ENCODE peak calls at places on chromosomes 5 and 9, in six cellular contexts. G is coronary artery, Q is heart right ventricle, W is AG09309, S is IMR-90, A is breast epithelium. O is an unnamed sample.

GRCh38 chr9:126526218-126527108 is 87.3 kb upstream of the LMX1B start:
- DNase-seq in G (no peak), Q (no peak), W (no peak), S (no peak), A (no peak), O (no peak)

GRCh38 chr5:130471-131175 is 38.7 kb downstream of the PLEKHG4B start:
- DNase-seq in G (no peak), Q (no peak), W (peak), S (peak), A (no peak), O (no peak)

GRCh38 chr5:83919071-83920041 is 198.7 kb upstream of the HAPLN1 start:
- DNase-seq in G (no peak), Q (no peak), W (no peak), S (peak), A (no peak), O (no peak)

GRCh38 chr5:98454904-98455303 is 318.6 kb upstream of the RGMB start:
- DNase-seq in G (no peak), Q (no peak), W (peak), S (peak), A (no peak), O (no peak)

GRCh38 chr5:37777472-37778135 is 62.2 kb downstream of the GDNF start:
- DNase-seq in G (no peak), Q (no peak), W (no peak), S (peak), A (no peak), O (no peak)

GRCh38 chr5:14171091-14171490 is 27.9 kb downstream of the TRIO start:
- DNase-seq in G (no peak), Q (no peak), W (peak), S (peak), A (no peak), O (no peak)

GRCh38 chr9:36934478-36935065 is 99.5 kb downstream of the PAX5 start:
- DNase-seq in G (peak), Q (no peak), W (no peak), S (no peak), A (no peak), O (no peak)

GRCh38 chr5:108432024-108432423 is 50.1 kb upstream of the FBXL17 start:
- DNase-seq in G (no peak), Q (no peak), W (peak), S (peak), A (no peak), O (no peak)

GRCh38 chr5:52709171-52709925 is 78.4 kb upstream of the ITGA1 start:
- DNase-seq in G (no peak), Q (no peak), W (no peak), S (peak), A (no peak), O (no peak)

GRCh38 chr9:3740690-3741419 is 215.1 kb upstream of the RFX3 start:
- DNase-seq in G (no peak), Q (no peak), W (no peak), S (peak), A (no peak), O (no peak)

GRCh38 chr9:127955294-127956015 is 17.8 kb upstream of the DPM2 start:
- DNase-seq in G (no peak), Q (peak), W (no peak), S (peak), A (peak), O (no peak)

GRCh38 chr9:37191403-37192089 is 71.2 kb downstream of the ZCCHC7 start:
- DNase-seq in G (no peak), Q (no peak), W (no peak), S (no peak), A (no peak), O (peak)

GRCh38 chr9:114177423-114178064 is 22.2 kb downstream of the COL27A1 start:
- DNase-seq in G (no peak), Q (no peak), W (no peak), S (peak), A (no peak), O (no peak)

GRCh38 chr9:4293293-4293931 is 6.5 kb downstream of the GLIS3 start:
- DNase-seq in G (no peak), Q (no peak), W (peak), S (peak), A (no peak), O (no peak)

GRCh38 chr9:98410185-98410697 is 154.8 kb upstream of the TBC1D2 start:
- DNase-seq in G (no peak), Q (peak), W (peak), S (peak), A (no peak), O (no peak)

GRCh38 chr9:132752877-132753592 is 82.8 kb downstream of the GTF3C4 start:
- DNase-seq in G (peak), Q (no peak), W (no peak), S (no peak), A (no peak), O (no peak)

GRCh38 chr9:133129001-133129799 is 8.2 kb upstream of the RALGDS start:
- DNase-seq in G (no peak), Q (no peak), W (no peak), S (no peak), A (no peak), O (no peak)

GRCh38 chr5:137341831-137342230 is 157.3 kb downstream of the SPOCK1 start:
- DNase-seq in G (no peak), Q (no peak), W (no peak), S (no peak), A (no peak), O (no peak)

GRCh38 chr5:158698768-158699167 is 400.9 kb downstream of the EBF1 start:
- DNase-seq in G (no peak), Q (no peak), W (no peak), S (no peak), A (no peak), O (no peak)

GRCh38 chr9:112925058-112925641 is 34.5 kb upstream of the SLC46A2 start:
- DNase-seq in G (no peak), Q (no peak), W (no peak), S (peak), A (no peak), O (no peak)

GRCh38 chr9:114397219-114397847 is 9.6 kb upstream of the AKNA start:
- DNase-seq in G (no peak), Q (no peak), W (no peak), S (no peak), A (no peak), O (no peak)

GRCh38 chr5:9505215-9505614 is 40.7 kb downstream of the SEMA5A start:
- DNase-seq in G (no peak), Q (no peak), W (no peak), S (peak), A (no peak), O (no peak)

GRCh38 chr9:94642526-94642925 is 3.2 kb upstream of the FBP1 start:
- DNase-seq in G (no peak), Q (no peak), W (no peak), S (no peak), A (no peak), O (no peak)

GRCh38 chr5:19314840-19315239 is 673.2 kb downstream of the CDH18 start:
- DNase-seq in G (no peak), Q (no peak), W (no peak), S (no peak), A (no peak), O (no peak)

GRCh38 chr5:88868453-88869068 is 14.4 kb downstream of the MEF2C start:
- DNase-seq in G (no peak), Q (no peak), W (no peak), S (no peak), A (no peak), O (no peak)

GRCh38 chr5:144100702-144101101 is 69.8 kb downstream of the YIPF5 start:
- DNase-seq in G (no peak), Q (no peak), W (no peak), S (no peak), A (no peak), O (no peak)

GRCh38 chr5:76406014-76406413 is 2.9 kb downstream of the IQGAP2 start:
- DNase-seq in G (no peak), Q (no peak), W (no peak), S (no peak), A (no peak), O (no peak)

GRCh38 chr5:124663101-124663506 is 83.3 kb downstream of the ZNF608 start:
- DNase-seq in G (no peak), Q (no peak), W (no peak), S (no peak), A (no peak), O (no peak)

GRCh38 chr9:115513148-115513547 is 395.2 kb upstream of the TNC start:
- DNase-seq in G (no peak), Q (no peak), W (no peak), S (no peak), A (no peak), O (no peak)

DNA sequence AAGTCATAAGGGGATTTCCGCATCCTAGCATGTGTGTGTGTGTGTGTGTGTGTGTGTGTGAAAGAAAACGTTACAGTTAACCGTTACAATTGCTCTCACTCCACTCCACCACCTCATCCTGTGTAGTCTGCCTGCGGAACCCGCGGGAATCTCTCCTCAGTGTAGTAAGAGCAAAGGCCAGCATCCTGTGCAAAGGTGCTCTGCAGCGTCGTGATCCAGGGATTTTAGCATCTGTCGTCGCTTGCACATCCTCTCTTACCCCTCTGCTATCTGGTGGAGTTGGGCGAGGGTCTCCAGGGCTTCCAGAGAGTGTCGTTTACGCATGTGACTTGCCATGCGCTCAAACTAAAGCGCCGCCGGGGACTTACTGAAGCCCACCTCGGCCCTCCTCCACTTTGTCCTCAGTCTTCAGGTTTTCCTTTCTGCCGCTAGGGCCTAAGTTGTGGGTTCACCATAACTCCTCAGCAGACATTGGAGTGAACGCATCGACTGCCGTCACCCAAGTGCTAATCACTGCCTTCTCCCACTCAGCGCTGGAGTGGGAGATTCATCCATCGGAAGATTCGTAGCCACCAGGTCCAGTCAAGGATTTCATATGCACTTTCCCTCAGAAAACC is 3.9 kb downstream of the CDKN2B start:
- DNase-seq in G (no peak), Q (no peak), W (no peak), S (peak), A (no peak), O (no peak)
- TF ChIP-seq CTCF in G (no peak), Q (no peak), W (no peak), S (no peak), A (no peak), O (no peak)

DNA sequence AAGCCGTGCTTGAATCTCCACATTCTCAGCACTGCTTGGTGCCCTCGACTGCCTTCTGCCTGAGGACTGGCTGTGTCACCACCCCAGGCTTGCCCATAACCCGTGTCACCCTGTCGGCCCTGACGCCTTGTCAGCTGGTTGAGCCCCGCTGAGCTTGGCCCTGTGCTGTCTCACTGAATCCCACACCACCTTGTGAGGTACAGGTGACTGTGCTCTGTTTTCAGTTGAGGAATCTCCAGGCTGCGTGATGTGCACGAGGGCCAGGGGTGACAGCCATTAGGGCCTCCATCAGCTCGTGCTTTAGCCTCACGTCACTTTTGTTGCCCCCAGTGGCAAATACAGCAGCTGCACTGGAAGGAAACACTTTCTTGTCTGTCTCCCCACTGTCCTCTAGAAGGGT is 90.7 kb downstream of the CACNA1B start:
- DNase-seq in G (no peak), Q (no peak), W (no peak), S (no peak), A (no peak), O (no peak)
- TF ChIP-seq CTCF in G (no peak), Q (no peak), W (no peak), S (no peak), A (no peak), O (no peak)

GRCh38 chr9:70060148-70060882 is 16.7 kb downstream of the MAMDC2 start:
- DNase-seq in G (no peak), Q (no peak), W (no peak), S (no peak), A (no peak), O (no peak)
- TF ChIP-seq CTCF in G (no peak), Q (no peak), W (no peak), S (no peak), A (no peak), O (no peak)

GRCh38 chr9:137278913-137279711 is 1.6 kb downstream of the TOR4A start:
- DNase-seq in G (peak), Q (peak), W (no peak), S (no peak), A (no peak), O (no peak)

GRCh38 chr9:137281345-137282116 is 4.0 kb downstream of the TOR4A start:
- DNase-seq in G (peak), Q (no peak), W (no peak), S (no peak), A (no peak), O (no peak)

GRCh38 chr9:137278061-137278912 is 761 bp downstream of the TOR4A start:
- DNase-seq in G (peak), Q (peak), W (no peak), S (no peak), A (no peak), O (no peak)

GRCh38 chr9:137279741-137280477 is 2.4 kb downstream of the TOR4A start:
- DNase-seq in G (peak), Q (no peak), W (no peak), S (no peak), A (no peak), O (no peak)

GRCh38 chr9:137280478-137281344 is 3.2 kb downstream of the TOR4A start:
- DNase-seq in G (peak), Q (peak), W (no peak), S (no peak), A (no peak), O (no peak)
- TF ChIP-seq CTCF in G (no peak), Q (no peak), W (no peak), S (peak), A (no peak), O (peak)

GRCh38 chr5:22699319-22699718 is 153.8 kb downstream of the CDH12 start:
- DNase-seq in G (no peak), Q (no peak), W (no peak), S (peak), A (no peak), O (no peak)
- TF ChIP-seq CTCF in G (no peak), Q (no peak), W (no peak), S (peak), A (no peak), O (no peak)

DNA sequence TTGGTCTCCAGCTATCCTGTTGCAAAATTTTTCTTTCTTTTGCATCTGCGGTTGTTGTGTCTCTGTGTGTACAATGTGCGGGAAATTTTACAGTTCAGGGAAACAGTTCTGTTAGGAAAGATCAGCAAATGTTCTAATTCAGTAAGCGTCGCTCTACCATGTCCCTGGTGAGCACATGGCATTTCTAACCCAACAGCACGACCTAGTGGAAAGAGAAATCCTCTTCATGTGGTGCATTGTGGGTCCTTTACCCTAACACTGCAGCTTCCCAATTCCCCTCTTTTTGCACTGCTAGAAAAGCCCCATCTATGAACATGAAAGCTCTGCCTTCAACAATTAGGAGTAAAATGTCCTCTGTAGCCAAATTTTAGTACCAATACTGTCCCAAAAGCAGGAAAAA is 974.2 kb upstream of the CDH9 start:
- DNase-seq in G (no peak), Q (no peak), W (no peak), S (no peak), A (no peak), O (no peak)
- TF ChIP-seq CTCF in G (no peak), Q (no peak), W (no peak), S (no peak), A (no peak), O (no peak)

GRCh38 chr9:131386258-131386657 is 7.6 kb upstream of the PRRC2B start:
- DNase-seq in G (no peak), Q (no peak), W (no peak), S (no peak), A (no peak), O (no peak)
- TF ChIP-seq CTCF in G (no peak), Q (no peak), W (peak), S (no peak), A (no peak), O (no peak)

DNA sequence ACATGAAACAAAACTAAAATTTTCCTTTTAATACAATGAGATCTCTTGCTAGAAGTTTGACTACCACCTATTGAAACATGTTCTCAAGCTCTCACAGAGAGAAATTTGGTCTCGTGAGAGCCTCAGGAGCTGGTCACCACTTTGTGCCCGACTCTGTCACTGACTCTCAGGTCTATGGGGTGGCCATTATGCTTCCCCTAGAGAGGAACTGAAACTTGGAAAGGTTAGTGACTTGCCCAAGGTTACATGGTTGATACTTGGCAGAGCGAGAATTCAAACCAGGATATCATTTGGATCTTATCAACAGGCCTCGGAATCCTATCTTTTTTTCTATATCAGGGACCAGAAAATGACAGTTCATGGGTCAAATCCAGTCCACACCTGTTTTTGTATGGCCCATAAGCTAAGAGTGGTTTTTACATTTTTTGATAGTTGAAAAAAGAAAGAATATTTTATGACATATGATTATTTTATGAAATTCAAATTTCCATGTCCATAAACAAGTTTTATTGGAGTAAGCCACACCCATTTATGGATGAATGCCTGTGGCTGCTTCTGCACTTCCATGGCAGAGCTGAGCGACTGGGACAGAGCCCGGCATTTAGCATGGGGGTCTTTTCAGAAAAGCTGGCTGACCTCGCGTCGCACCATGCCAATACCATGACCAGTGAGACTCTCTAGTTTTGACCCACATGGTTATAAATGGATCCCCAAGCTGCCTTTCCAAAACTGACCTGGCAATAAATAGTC is 44.8 kb upstream of the EQTN start:
- DNase-seq in G (no peak), Q (no peak), W (no peak), S (no peak), A (no peak), O (no peak)
- TF ChIP-seq CTCF in G (no peak), Q (no peak), W (no peak), S (no peak), A (no peak), O (no peak)

GRCh38 chr5:138616508-138616907 is 41.3 kb upstream of the HSPA9 start:
- DNase-seq in G (no peak), Q (no peak), W (no peak), S (no peak), A (no peak), O (no peak)

GRCh38 chr5:138615461-138615860 is 40.3 kb upstream of the HSPA9 start:
- DNase-seq in G (no peak), Q (no peak), W (no peak), S (no peak), A (no peak), O (no peak)

GRCh38 chr5:138610468-138611294 is 35.5 kb upstream of the HSPA9 start:
- DNase-seq in G (no peak), Q (no peak), W (no peak), S (no peak), A (no peak), O (no peak)

GRCh38 chr5:138606378-138606777 is 31.2 kb upstream of the HSPA9 start:
- DNase-seq in G (no peak), Q (no peak), W (no peak), S (no peak), A (no peak), O (no peak)

DNA sequence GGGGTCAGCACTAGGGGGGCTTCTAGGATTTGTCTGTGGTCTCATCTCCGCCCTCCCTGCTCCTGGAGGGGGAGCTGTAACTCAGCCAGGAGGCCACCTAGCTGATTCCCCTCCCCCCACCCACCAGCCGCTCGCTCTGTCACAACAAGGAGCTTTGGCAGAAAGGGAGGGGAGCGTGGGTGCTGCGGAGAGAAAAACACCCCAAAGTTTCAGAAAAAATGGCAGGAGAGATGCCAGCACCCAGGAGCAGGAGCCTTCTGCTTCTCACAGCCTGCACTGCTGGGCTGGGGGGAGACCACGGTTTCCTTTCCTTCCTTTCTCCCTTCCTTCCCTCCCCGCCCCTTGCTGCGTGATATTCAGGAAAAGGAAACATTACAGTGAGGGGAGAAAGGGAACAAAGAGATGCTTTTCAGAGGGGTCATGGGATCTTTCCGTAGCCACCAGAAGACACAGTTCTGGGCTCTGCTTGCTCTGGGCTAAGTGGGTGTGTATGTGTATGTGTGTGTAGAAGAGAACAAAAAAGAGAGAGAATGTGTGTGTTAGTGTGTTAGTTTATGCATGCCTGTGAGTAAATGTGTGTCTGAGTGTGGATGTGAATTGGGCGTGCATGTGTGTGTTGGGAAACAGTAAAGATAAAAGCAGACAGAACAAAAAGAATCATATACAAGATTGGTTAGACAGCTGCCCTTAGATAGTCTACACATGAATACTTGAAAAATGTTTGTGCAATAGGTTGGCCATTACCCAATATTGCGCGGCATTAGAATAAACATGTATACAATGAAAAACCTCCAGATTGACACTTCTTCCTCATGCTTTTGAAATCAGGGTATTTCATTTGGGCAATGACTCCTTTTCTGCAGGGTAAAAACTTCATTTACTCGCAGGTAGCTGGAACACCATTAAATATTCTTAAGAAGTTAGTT is 36.4 kb upstream of the HSPA9 start:
- DNase-seq in G (no peak), Q (no peak), W (no peak), S (no peak), A (no peak), O (no peak)
- TF ChIP-seq CTCF in G (no peak), Q (no peak), W (no peak), S (no peak), A (no peak), O (no peak)